ENCODE peak calls at places on chromosome 22, in ten cellular contexts. S, D, J, X, C, G, V, H, E and M are unnamed samples.

GRCh38 chr22:23553438-23553837 is 26.7 kb downstream of the IGLL1 start:
- DNase-seq in G (no peak), X (no peak), D (no peak), C (no peak), H (no peak), E (no peak), S (no peak), V (no peak), J (no peak), M (no peak)

GRCh38 chr22:37925311-37925710 is 19.2 kb downstream of the MICALL1 start:
- DNase-seq in V (no peak), G (no peak), X (no peak), S (no peak), E (no peak), H (no peak), C (no peak), D (no peak), J (no peak), M (no peak)

GRCh38 chr22:22161924-22162851 is 82.4 kb upstream of the VPREB1 start:
- DNase-seq in J (no peak), D (no peak), E (no peak), G (no peak), C (no peak), V (no peak), H (no peak), X (no peak), S (no peak), M (no peak)

GRCh38 chr22:43901976-43902643 is 10.3 kb upstream of the PNPLA5 start:
- DNase-seq in V (no peak), J (no peak), H (no peak), C (no peak), G (no peak), S (no peak), E (no peak), D (no peak), X (no peak), M (no peak)

GRCh38 chr22:44824271-44824670 is 71.9 kb downstream of the ARHGAP8 start:
- DNase-seq in D (no peak), S (no peak), C (no peak), X (no peak), H (no peak), G (no peak), J (no peak), E (no peak), V (no peak), M (no peak)

GRCh38 chr22:25348391-25348790 is 129.0 kb downstream of the CRYBB2 start:
- DNase-seq in C (no peak), G (no peak), E (no peak), D (no peak), S (no peak), V (no peak), H (no peak), X (no peak), J (no peak), M (no peak)

GRCh38 chr22:27801197-27801615 is 350 bp downstream of the MN1 start:
- DNase-seq in S (peak), H (peak), V (peak), J (no peak), E (no peak), X (no peak), C (peak), G (peak), D (no peak), M (no peak)

GRCh38 chr22:35611891-35612576 is 5.1 kb downstream of the MB start:
- DNase-seq in X (no peak), E (no peak), S (no peak), V (peak), J (peak), G (no peak), C (no peak), D (no peak), H (no peak), M (no peak)

GRCh38 chr22:48054596-48054995 is 1292.1 kb downstream of the TBC1D22A start:
- DNase-seq in S (no peak), C (no peak), X (no peak), E (no peak), G (no peak), V (no peak), H (peak), J (no peak), D (no peak), M (no peak)

GRCh38 chr22:30396871-30397655 is at the start of gene SEC14L2:
- DNase-seq in G (peak), E (no peak), X (peak), D (peak), J (peak), V (peak), S (peak), H (peak), C (peak), M (peak)

GRCh38 chr22:27032121-27032761 is 374.9 kb downstream of the MIAT start:
- DNase-seq in J (no peak), D (peak), E (no peak), V (no peak), X (no peak), G (no peak), H (no peak), S (peak), C (no peak), M (no peak)

GRCh38 chr22:29270475-29271271 is 2.6 kb downstream of the EWSR1 start:
- DNase-seq in H (no peak), J (no peak), G (no peak), C (no peak), S (no peak), D (no peak), V (no peak), E (no peak), X (no peak), M (no peak)

GRCh38 chr22:48630444-48630777 is 1197.3 kb downstream of the BRD1 start:
- DNase-seq in X (no peak), J (no peak), V (no peak), E (no peak), S (no peak), D (peak), G (no peak), C (no peak), H (no peak), M (no peak)

GRCh38 chr22:33076368-33076767 is 18.2 kb upstream of the SYN3 start:
- DNase-seq in H (no peak), D (no peak), E (no peak), S (no peak), X (no peak), G (no peak), V (no peak), C (no peak), J (no peak), M (no peak)